ENCODE peak calls at places on chromosomes 6 and 20, in six cellular contexts. D is fibroblast of lung; U is heart right ventricle; R is effector memory CD4-positive, alpha-beta T cell; J is breast epithelium; Y is uterus. X is an unnamed sample. For H3K36me3, the result is how much of the 10 kb centered on the place peaks cover.

GRCh38 chr20:34703573-34704176 is 469 bp upstream of the TP53INP2 start:
- DNase-seq in D (peak), U (no peak), R (no peak), J (peak), Y (peak), X (no peak)

GRCh38 chr6:76072562-76072961 is at the start of gene IMPG1:
- DNase-seq in D (no peak), U (no peak), R (no peak), J (no peak), Y (no peak), X (no peak)

GRCh38 chr6:134961366-134961765 is 11.5 kb upstream of the ALDH8A1 start:
- DNase-seq in D (no peak), U (no peak), R (no peak), J (no peak), Y (no peak), X (no peak)

GRCh38 chr6:8736046-8736877 is 300.9 kb upstream of the SLC35B3 start:
- DNase-seq in D (no peak), U (no peak), R (no peak), J (no peak), Y (no peak), X (no peak)

GRCh38 chr6:137165375-137166246 is 7.8 kb downstream of the IL22RA2 start:
- DNase-seq in D (no peak), U (peak), R (peak), J (no peak), Y (no peak), X (no peak)

GRCh38 chr20:44083220-44083933 is 103.6 kb downstream of the JPH2 start:
- DNase-seq in D (peak), U (peak), R (no peak), J (peak), Y (no peak), X (no peak)

GRCh38 chr20:36644713-36645109 is 1.3 kb downstream of the SLA2 start:
- DNase-seq in D (no peak), U (no peak), R (no peak), J (no peak), Y (no peak), X (no peak)

GRCh38 chr20:21739682-21740081 is 34.2 kb downstream of the PAX1 start:
- DNase-seq in D (no peak), U (no peak), R (no peak), J (no peak), Y (no peak), X (no peak)

GRCh38 chr6:29828471-29828797 is 809 bp downstream of the HLA-G start:
- DNase-seq in D (no peak), U (no peak), R (peak), J (no peak), Y (no peak), X (no peak)

GRCh38 chr6:82783587-82784253 is 281.9 kb downstream of the UBE3D start:
- DNase-seq in D (no peak), U (no peak), R (no peak), J (no peak), Y (no peak), X (peak)

GRCh38 chr6:100479180-100480035 is 14.7 kb upstream of the SIM1 start:
- DNase-seq in D (peak), U (no peak), R (no peak), J (no peak), Y (no peak), X (no peak)

GRCh38 chr6:44699082-44699481 is 311.6 kb downstream of the CDC5L start:
- DNase-seq in D (no peak), U (no peak), R (no peak), J (no peak), Y (no peak), X (no peak)

GRCh38 chr20:38825901-38826625 is 20.6 kb downstream of the PPP1R16B start:
- DNase-seq in D (peak), U (no peak), R (no peak), J (no peak), Y (no peak), X (no peak)

GRCh38 chr6:139536751-139537617 is 162.5 kb upstream of the CITED2 start:
- DNase-seq in D (peak), U (no peak), R (no peak), J (no peak), Y (no peak), X (no peak)

GRCh38 chr6:149904661-149905370 is 6.9 kb upstream of the RAET1E start:
- DNase-seq in D (no peak), U (no peak), R (no peak), J (no peak), Y (no peak), X (no peak)

GRCh38 chr20:17536944-17537444 is 5.8 kb upstream of the BFSP1 start:
- DNase-seq in D (peak), U (peak), R (peak), J (peak), Y (peak), X (no peak)

GRCh38 chr6:75436869-75437268 is 56.7 kb downstream of the FILIP1 start:
- DNase-seq in D (no peak), U (peak), R (no peak), J (no peak), Y (peak), X (no peak)

GRCh38 chr20:1273366-1273765 is 7.3 kb downstream of the SNPH start:
- DNase-seq in D (no peak), U (no peak), R (no peak), J (no peak), Y (no peak), X (no peak)

GRCh38 chr6:93677297-93677965 is 258.1 kb upstream of the EPHA7 start:
- DNase-seq in D (no peak), U (no peak), R (no peak), J (no peak), Y (no peak), X (no peak)

GRCh38 chr20:45823949-45824835 is 2.9 kb downstream of the TNNC2 start:
- DNase-seq in D (peak), U (peak), R (peak), J (no peak), Y (no peak), X (peak)

GRCh38 chr6:150813319-150813992 is 52.0 kb upstream of the MTHFD1L start:
- DNase-seq in D (peak), U (no peak), R (no peak), J (peak), Y (no peak), X (no peak)

GRCh38 chr6:129923520-129923919 is 62.4 kb upstream of the TMEM244 start:
- DNase-seq in D (peak), U (no peak), R (no peak), J (no peak), Y (no peak), X (no peak)

GRCh38 chr20:51417745-51418529 is 124.6 kb downstream of the NFATC2 start:
- DNase-seq in D (no peak), U (no peak), R (peak), J (no peak), Y (no peak), X (no peak)

GRCh38 chr20:45088247-45088646 is 12.7 kb downstream of the KCNS1 start:
- DNase-seq in D (peak), U (no peak), R (no peak), J (no peak), Y (no peak), X (no peak)

DNA sequence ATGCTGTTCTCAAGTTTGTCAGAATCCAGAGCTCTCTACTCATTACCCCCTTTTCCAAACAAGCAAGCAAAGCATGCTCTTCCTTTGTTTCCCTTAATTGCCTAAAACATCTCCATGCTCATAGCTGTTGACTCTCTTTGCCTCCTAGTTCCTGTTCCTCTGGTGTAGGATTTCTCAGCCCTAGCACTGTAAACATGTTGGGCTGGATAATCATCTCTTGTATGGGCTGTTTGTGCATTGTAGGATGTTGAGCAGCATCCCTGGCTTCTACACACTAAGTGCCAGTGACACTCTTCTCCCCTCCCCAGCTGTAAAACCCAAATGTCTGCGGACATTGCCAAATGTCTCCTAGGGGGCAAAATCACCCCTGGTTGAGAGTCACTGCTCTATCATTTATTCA is 14.0 kb downstream of the PPARD start:
- DNase-seq in D (no peak), U (no peak), R (no peak), J (no peak), Y (no peak), X (no peak)
- H3K36me3 ChIP-seq in D (under half), U (under half), R (under half), J (under half), Y (under half), X (under half)

GRCh38 chr20:13348301-13349239 is 127.5 kb downstream of the ISM1 start:
- DNase-seq in D (peak), U (no peak), R (no peak), J (peak), Y (no peak), X (no peak)
- H3K4me3 ChIP-seq in D (peak), U (no peak), R (no peak), J (no peak), Y (no peak), X (no peak)

GRCh38 chr6:5290500-5290899 is 29.2 kb downstream of the FARS2 start:
- DNase-seq in D (no peak), U (no peak), R (no peak), J (no peak), Y (no peak), X (no peak)
- H3K27ac ChIP-seq in D (no peak), U (no peak), R (no peak), J (no peak), Y (no peak), X (no peak)

GRCh38 chr6:31534011-31534410 is 5.2 kb downstream of the MCCD1 start:
- DNase-seq in D (no peak), U (no peak), R (no peak), J (no peak), Y (no peak), X (no peak)

GRCh38 chr6:31535538-31536324 is 6.1 kb downstream of the DDX39B start:
- DNase-seq in D (no peak), U (no peak), R (no peak), J (no peak), Y (no peak), X (no peak)

GRCh38 chr6:31532644-31533454 is 4.1 kb downstream of the MCCD1 start:
- DNase-seq in D (no peak), U (no peak), R (no peak), J (no peak), Y (no peak), X (no peak)

GRCh38 chr6:31533455-31533841 is 4.7 kb downstream of the MCCD1 start:
- DNase-seq in D (no peak), U (no peak), R (no peak), J (no peak), Y (no peak), X (no peak)

DNA sequence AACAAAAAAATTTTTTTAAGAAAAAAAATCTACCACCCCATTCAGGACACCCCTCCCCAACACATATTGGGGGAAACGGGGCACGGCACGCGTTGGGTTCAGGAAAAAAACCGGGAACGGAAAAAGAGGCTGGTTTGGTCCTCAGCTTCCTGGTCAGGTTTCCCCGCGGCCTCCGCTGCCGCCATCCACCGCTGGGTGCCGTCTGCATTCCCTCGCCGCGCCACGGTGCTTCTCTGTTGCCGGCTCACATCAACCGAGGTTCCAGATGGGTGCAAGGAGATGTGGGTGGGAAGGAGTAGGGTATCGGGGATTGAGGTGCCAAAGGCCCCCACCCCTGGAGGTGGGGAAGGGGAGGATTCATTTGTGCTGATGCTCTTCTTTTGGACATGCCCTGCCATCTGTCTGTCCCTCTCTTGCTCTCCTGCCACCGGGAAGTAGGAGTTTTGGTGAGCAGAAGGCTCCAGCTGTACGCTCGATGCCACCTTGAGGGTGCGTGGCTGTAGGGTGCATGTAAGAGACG is 5.8 kb downstream of the MCCD1 start:
- DNase-seq in D (no peak), U (no peak), R (no peak), J (no peak), Y (no peak), X (no peak)
- H3K36me3 ChIP-seq in D (under half), U (half or more), R (half or more), J (under half), Y (under half), X (half or more)

GRCh38 chr6:28224131-28225055 is 682 bp upstream of the ZSCAN9 start:
- DNase-seq in D (no peak), U (no peak), R (no peak), J (no peak), Y (no peak), X (no peak)
- H3K4me3 ChIP-seq in D (peak), U (peak), R (peak), J (peak), Y (peak), X (peak)

GRCh38 chr6:4910060-4910746 is 93.6 kb downstream of the RPP40 start:
- DNase-seq in D (no peak), U (no peak), R (no peak), J (no peak), Y (no peak), X (no peak)

GRCh38 chr6:4912559-4912958 is 91.3 kb downstream of the RPP40 start:
- DNase-seq in D (no peak), U (no peak), R (no peak), J (no peak), Y (no peak), X (no peak)

GRCh38 chr6:4916954-4917561 is 86.8 kb downstream of the RPP40 start:
- DNase-seq in D (no peak), U (no peak), R (no peak), J (no peak), Y (no peak), X (no peak)

GRCh38 chr6:4913705-4914411 is 90.0 kb downstream of the RPP40 start:
- DNase-seq in D (no peak), U (no peak), R (no peak), J (no peak), Y (no peak), X (no peak)

GRCh38 chr6:4914412-4915159 is 89.3 kb downstream of the RPP40 start:
- DNase-seq in D (peak), U (no peak), R (no peak), J (no peak), Y (no peak), X (no peak)
- H3K27ac ChIP-seq in D (no peak), U (no peak), R (no peak), J (no peak), Y (no peak), X (no peak)

GRCh38 chr20:5608104-5608447 is 142.1 kb upstream of the SHLD1 start:
- DNase-seq in D (no peak), U (no peak), R (no peak), J (no peak), Y (no peak), X (no peak)
- H3K36me3 ChIP-seq in D (under half), U (under half), R (under half), J (under half), Y (under half), X (under half)

GRCh38 chr6:13012271-13012670 is 295.7 kb downstream of the PHACTR1 start:
- DNase-seq in D (no peak), U (no peak), R (no peak), J (no peak), Y (no peak), X (no peak)

GRCh38 chr6:13012977-13013680 is 296.6 kb downstream of the PHACTR1 start:
- DNase-seq in D (no peak), U (peak), R (no peak), J (no peak), Y (no peak), X (peak)

GRCh38 chr6:13015379-13015681 is 298.8 kb downstream of the PHACTR1 start:
- DNase-seq in D (no peak), U (no peak), R (no peak), J (no peak), Y (no peak), X (no peak)

GRCh38 chr6:13013681-13014550 is 297.3 kb downstream of the PHACTR1 start:
- DNase-seq in D (peak), U (peak), R (no peak), J (no peak), Y (no peak), X (no peak)

GRCh38 chr6:13014551-13015378 is 298.2 kb downstream of the PHACTR1 start:
- DNase-seq in D (no peak), U (peak), R (no peak), J (no peak), Y (no peak), X (no peak)
- H3K4me3 ChIP-seq in D (no peak), U (peak), R (no peak), J (peak), Y (no peak), X (peak)

X was measured in iPS DF 6.9.